ENCODE peak calls at places on chromosomes 5 and 9, in eight cellular contexts. K is CD4-positive, alpha-beta T cell; B is activated B cell treated with CpG ODN at 0.5 μM for 24 hours; S is suprapubic skin; Z is gastrocnemius medialis; A is astrocyte of the cerebellum; H is choroid plexus epithelial cell; U is cardiac fibroblast. N is an unnamed sample.

GRCh38 chr5:157611571-157612067 is 36.0 kb upstream of the ADAM19 start:
- DNase-seq in K (no peak), U (no peak), A (no peak), H (no peak), S (no peak), Z (no peak), B (no peak), N (peak)

GRCh38 chr5:148794729-148795590 is 31.5 kb upstream of the ADRB2 start:
- DNase-seq in B (no peak), Z (no peak), U (peak), K (no peak), H (peak), A (peak), S (no peak), N (no peak)

GRCh38 chr5:109482748-109483147 is 73.0 kb upstream of the PJA2 start:
- DNase-seq in K (no peak), Z (no peak), H (no peak), S (no peak), U (no peak), A (no peak), B (no peak), N (no peak)

GRCh38 chr9:68887232-68887631 is 126.7 kb downstream of the PRKACG start:
- DNase-seq in S (no peak), H (no peak), Z (no peak), U (no peak), K (no peak), B (no peak), A (no peak), N (no peak)

GRCh38 chr9:137828527-137829259 is 48.9 kb upstream of the CACNA1B start:
- DNase-seq in H (peak), S (no peak), K (peak), A (peak), U (peak), Z (no peak), B (no peak), N (no peak)

GRCh38 chr5:111680737-111681413 is 76.1 kb downstream of the NREP start:
- DNase-seq in K (no peak), Z (peak), B (no peak), S (no peak), U (peak), H (peak), A (peak), N (no peak)

GRCh38 chr5:131979816-131980215 is 31.6 kb downstream of the ACSL6 start:
- DNase-seq in K (no peak), Z (no peak), S (peak), H (no peak), U (no peak), B (no peak), A (no peak), N (no peak)

GRCh38 chr9:92706218-92706940 is 36.4 kb upstream of the IPPK start:
- DNase-seq in A (no peak), H (peak), K (peak), S (no peak), B (no peak), Z (no peak), U (peak), N (peak)

GRCh38 chr5:39765381-39765780 is 340.6 kb upstream of the DAB2 start:
- DNase-seq in Z (no peak), U (peak), S (no peak), B (no peak), A (peak), H (peak), K (no peak), N (no peak)

GRCh38 chr5:55223988-55224240 is 3.2 kb downstream of the MCIDAS start:
- DNase-seq in K (no peak), U (no peak), H (no peak), A (no peak), Z (no peak), S (no peak), B (no peak), N (no peak)

GRCh38 chr5:71651554-71651953 is 64.4 kb downstream of the MCCC2 start:
- DNase-seq in U (no peak), K (no peak), Z (no peak), S (no peak), B (no peak), A (no peak), H (no peak), N (no peak)

GRCh38 chr5:76986828-76987526 is 34.1 kb downstream of the CRHBP start:
- DNase-seq in U (no peak), S (no peak), K (no peak), B (no peak), Z (no peak), H (no peak), A (no peak), N (no peak)

GRCh38 chr5:91032125-91032524 is 351.0 kb downstream of the ARRDC3 start:
- DNase-seq in A (no peak), H (no peak), Z (no peak), K (no peak), B (no peak), U (no peak), S (no peak), N (no peak)

GRCh38 chr5:109161914-109162683 is 247.7 kb downstream of the PJA2 start:
- DNase-seq in K (no peak), H (peak), B (no peak), Z (no peak), A (no peak), U (peak), S (no peak), N (peak)

GRCh38 chr5:59218424-59219045 is 635.7 kb downstream of the RAB3C start:
- DNase-seq in S (no peak), U (peak), B (no peak), A (no peak), H (peak), Z (no peak), K (no peak), N (peak)

GRCh38 chr5:35838370-35839042 is 18.2 kb upstream of the IL7R start:
- DNase-seq in U (no peak), Z (no peak), A (no peak), K (no peak), S (no peak), H (no peak), B (no peak), N (no peak)

GRCh38 chr5:114361724-114362196 is at the start of gene KCNN2:
- DNase-seq in Z (peak), S (peak), U (peak), B (no peak), K (no peak), A (peak), H (peak), N (peak)

GRCh38 chr5:59768204-59769040 is 125.1 kb downstream of the PDE4D start:
- DNase-seq in B (peak), Z (peak), S (no peak), U (peak), A (peak), H (peak), K (no peak), N (peak)

GRCh38 chr5:177357459-177358332 is at the start of gene RGS14:
- DNase-seq in B (peak), S (no peak), H (peak), U (peak), K (peak), A (no peak), Z (peak), N (peak)

GRCh38 chr5:50922942-50923767 is 256.7 kb downstream of the PARP8 start:
- DNase-seq in K (no peak), A (no peak), Z (no peak), H (no peak), S (no peak), B (no peak), U (peak), N (no peak)

GRCh38 chr9:17829812-17830385 is 251.0 kb downstream of the SH3GL2 start:
- DNase-seq in U (no peak), H (no peak), K (no peak), B (no peak), Z (no peak), S (no peak), A (no peak), N (no peak)

GRCh38 chr5:175629793-175630192 is 28.1 kb upstream of the HRH2 start:
- DNase-seq in S (no peak), U (no peak), B (no peak), A (no peak), H (no peak), K (no peak), Z (no peak), N (no peak)

GRCh38 chr5:134541736-134542376 is 16.4 kb downstream of the JADE2 start:
- DNase-seq in B (no peak), U (peak), H (peak), A (peak), Z (no peak), S (no peak), K (no peak), N (peak)

GRCh38 chr5:95707055-95707454 is 24.1 kb upstream of the RHOBTB3 start:
- DNase-seq in S (no peak), B (no peak), A (no peak), U (no peak), K (no peak), H (no peak), Z (no peak), N (no peak)

GRCh38 chr9:99859395-99859980 is 37.8 kb downstream of the NR4A3 start:
- DNase-seq in A (no peak), B (no peak), U (peak), K (no peak), S (no peak), Z (no peak), H (no peak), N (no peak)

GRCh38 chr9:115531410-115532130 is 413.6 kb upstream of the TNC start:
- DNase-seq in Z (no peak), A (no peak), S (no peak), H (peak), K (no peak), U (peak), B (no peak), N (no peak)

GRCh38 chr9:83013261-83013610 is 49.7 kb downstream of the RASEF start:
- DNase-seq in B (no peak), H (peak), S (no peak), U (no peak), K (no peak), Z (no peak), A (no peak), N (no peak)

GRCh38 chr9:121551985-121552753 is 52.5 kb upstream of the GGTA1 start:
- DNase-seq in H (no peak), A (no peak), K (no peak), Z (peak), B (no peak), S (no peak), U (no peak), N (no peak)

DNA sequence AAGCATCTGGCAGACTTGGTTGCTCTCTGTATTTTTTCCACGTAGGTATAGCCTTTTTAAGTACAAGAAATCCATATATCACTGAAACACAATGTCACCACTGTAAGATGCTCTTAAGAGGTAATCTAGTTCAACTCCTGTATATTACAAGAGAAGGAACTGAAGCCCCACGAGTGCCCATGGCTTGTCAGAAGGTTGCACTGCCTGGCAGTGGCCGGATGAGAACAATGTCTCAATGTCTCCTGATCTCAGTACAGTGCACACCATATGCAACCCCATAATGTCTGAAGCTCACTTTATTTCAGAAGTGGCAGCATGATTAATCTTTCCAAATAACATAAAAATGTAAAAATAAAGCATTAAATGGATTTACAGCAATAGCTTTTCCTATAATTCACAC is 27.7 kb downstream of the TUT7 start:
- DNase-seq in B (no peak), U (no peak), Z (no peak), K (no peak), S (no peak), A (no peak), H (no peak), N (no peak)
- TF ChIP-seq CTCF in B (no peak), U (no peak), Z (no peak), K (no peak), S (no peak), A (no peak), H (no peak), N (no peak)

GRCh38 chr9:74573792-74574191 is 76.7 kb downstream of the RORB start:
- DNase-seq in B (no peak), H (peak), K (no peak), S (no peak), U (peak), Z (no peak), A (no peak), N (no peak)

GRCh38 chr9:74577956-74578355 is 80.8 kb downstream of the RORB start:
- DNase-seq in Z (no peak), A (no peak), U (peak), H (peak), B (no peak), K (no peak), S (no peak), N (no peak)
- TF ChIP-seq CTCF in Z (no peak), A (peak), U (peak), H (peak), B (no peak), K (no peak), S (no peak), N (no peak)

DNA sequence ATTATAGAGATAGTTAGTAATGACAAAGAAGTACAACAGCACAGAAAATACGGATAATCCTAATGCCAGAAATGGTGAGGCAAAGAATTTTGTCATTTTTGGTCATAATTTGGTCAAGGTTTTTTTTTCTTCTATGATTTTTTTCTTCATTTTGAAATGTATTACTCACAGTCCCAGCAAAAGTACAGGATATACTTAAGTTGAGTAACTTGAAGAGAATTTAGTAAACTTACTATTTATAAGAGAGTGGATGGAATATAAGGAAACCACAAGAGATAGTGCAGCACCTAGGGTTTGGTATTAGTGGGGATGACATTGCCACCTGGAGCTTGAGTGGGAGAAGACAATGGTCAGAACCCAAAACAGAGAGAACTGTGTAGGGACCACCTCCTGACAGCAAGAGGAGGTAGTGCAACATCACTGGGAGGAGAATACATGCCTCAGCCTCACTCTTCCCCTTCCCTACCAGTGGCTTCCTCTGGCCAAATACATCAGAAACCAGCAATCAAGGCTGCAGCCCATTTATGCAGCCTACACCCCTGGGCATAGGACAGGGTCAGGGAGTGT is 434.5 kb upstream of the TRPC7 start:
- DNase-seq in K (no peak), B (no peak), A (no peak), Z (no peak), U (no peak), S (no peak), H (no peak), N (no peak)
- TF ChIP-seq CTCF in K (no peak), B (no peak), A (no peak), Z (no peak), U (no peak), S (no peak), H (no peak), N (no peak)

GRCh38 chr5:160970605-160971191 is 118.7 kb upstream of the ATP10B start:
- DNase-seq in S (no peak), A (no peak), H (peak), Z (no peak), K (no peak), U (no peak), B (no peak), N (no peak)
- TF ChIP-seq CTCF in S (peak), A (no peak), H (no peak), Z (no peak), K (no peak), U (no peak), B (no peak), N (peak)

GRCh38 chr5:5605170-5605764 is 182.8 kb downstream of the ICE1 start:
- DNase-seq in U (no peak), Z (peak), A (no peak), H (no peak), B (no peak), K (no peak), S (no peak), N (no peak)
- TF ChIP-seq CTCF in U (no peak), Z (no peak), A (no peak), H (no peak), B (no peak), K (no peak), S (no peak), N (no peak)